ENCODE peak calls at places on chromosomes 6 and 20, in ten cellular contexts. K is ELR, P is NCI-H1092 treated with DMSO at 0.1 percent for 48 hours, W is mesenchymal stem cell, Z is ACHN, J is EL, Y is DMS153, T is foreskin fibroblast, V is ureter, U is NCI-H226. S is an unnamed sample.

GRCh38 chr6:20403766-20404640 is 2.3 kb downstream of the E2F3 start:
- DNase-seq in K (peak), P (peak), W (peak), Z (peak), J (peak), Y (peak), T (peak), V (peak), U (peak), S (no peak)

GRCh38 chr6:90548001-90548400 is 38.9 kb downstream of the MAP3K7 start:
- DNase-seq in K (no peak), P (no peak), W (no peak), Z (no peak), J (no peak), Y (no peak), T (no peak), V (no peak), U (no peak), S (no peak)

GRCh38 chr6:116444092-116444491 is 17.1 kb upstream of the CALHM6 start:
- DNase-seq in K (peak), P (no peak), W (peak), Z (peak), J (peak), Y (no peak), T (no peak), V (no peak), U (peak), S (no peak)

GRCh38 chr6:51292659-51293058 is 474.0 kb downstream of the TFAP2B start:
- DNase-seq in K (peak), P (no peak), W (no peak), Z (peak), J (peak), Y (no peak), T (no peak), V (no peak), U (no peak), S (no peak)

GRCh38 chr20:24702501-24703283 is 233.3 kb downstream of the SYNDIG1 start:
- DNase-seq in K (no peak), P (no peak), W (no peak), Z (no peak), J (no peak), Y (no peak), T (no peak), V (peak), U (no peak), S (no peak)

GRCh38 chr6:149888659-149889058 is 9.3 kb downstream of the RAET1E start:
- DNase-seq in K (peak), P (no peak), W (peak), Z (no peak), J (peak), Y (no peak), T (peak), V (no peak), U (peak), S (no peak)

GRCh38 chr20:47929368-47930115 is 144.3 kb upstream of the SULF2 start:
- DNase-seq in K (peak), P (no peak), W (peak), Z (peak), J (peak), Y (no peak), T (peak), V (no peak), U (no peak), S (no peak)

GRCh38 chr20:50305636-50306477 is 115.2 kb downstream of the CEBPB start:
- DNase-seq in K (peak), P (no peak), W (peak), Z (no peak), J (peak), Y (peak), T (peak), V (no peak), U (no peak), S (no peak)

GRCh38 chr20:58985656-58986055 is 4.6 kb downstream of the NELFCD start:
- DNase-seq in K (no peak), P (no peak), W (no peak), Z (no peak), J (no peak), Y (no peak), T (no peak), V (no peak), U (no peak), S (no peak)

GRCh38 chr6:74735304-74735703 is 470.5 kb downstream of the COL12A1 start:
- DNase-seq in K (peak), P (no peak), W (peak), Z (no peak), J (peak), Y (no peak), T (peak), V (no peak), U (peak), S (no peak)

GRCh38 chr20:53839423-53840176 is 230.8 kb downstream of the BCAS1 start:
- DNase-seq in K (no peak), P (no peak), W (no peak), Z (no peak), J (no peak), Y (no peak), T (no peak), V (no peak), U (no peak), S (no peak)

GRCh38 chr6:122286512-122286911 is 112.9 kb upstream of the HSF2 start:
- DNase-seq in K (no peak), P (no peak), W (no peak), Z (no peak), J (no peak), Y (no peak), T (no peak), V (no peak), U (peak), S (no peak)

GRCh38 chr20:44035924-44036323 is 121.3 kb downstream of the TOX2 start:
- DNase-seq in K (no peak), P (no peak), W (no peak), Z (no peak), J (no peak), Y (no peak), T (no peak), V (peak), U (no peak), S (no peak)

GRCh38 chr20:2133318-2134183 is 31.9 kb downstream of the STK35 start:
- DNase-seq in K (peak), P (no peak), W (peak), Z (peak), J (peak), Y (no peak), T (peak), V (no peak), U (no peak), S (no peak)

GRCh38 chr20:61719691-61720347 is 345.9 kb downstream of the TAF4 start:
- DNase-seq in K (no peak), P (no peak), W (no peak), Z (no peak), J (no peak), Y (no peak), T (no peak), V (no peak), U (no peak), S (no peak)

GRCh38 chr6:46652232-46652602 is 401 bp downstream of the CYP39A1 start:
- DNase-seq in K (no peak), P (no peak), W (no peak), Z (no peak), J (no peak), Y (no peak), T (no peak), V (no peak), U (no peak), S (no peak)

GRCh38 chr6:110953633-110954303 is 4.7 kb upstream of the GTF3C6 start:
- DNase-seq in K (no peak), P (no peak), W (no peak), Z (no peak), J (no peak), Y (no peak), T (no peak), V (no peak), U (no peak), S (no peak)

GRCh38 chr6:74549746-74550145 is 656.1 kb downstream of the COL12A1 start:
- DNase-seq in K (peak), P (no peak), W (no peak), Z (no peak), J (no peak), Y (no peak), T (no peak), V (no peak), U (no peak), S (no peak)

GRCh38 chr6:149306967-149307366 is 10.5 kb upstream of the TAB2 start:
- DNase-seq in K (peak), P (no peak), W (peak), Z (peak), J (peak), Y (no peak), T (peak), V (no peak), U (peak), S (no peak)

GRCh38 chr6:31897612-31898199 is at the start of gene EHMT2:
- DNase-seq in K (peak), P (peak), W (peak), Z (peak), J (peak), Y (peak), T (peak), V (peak), U (peak), S (peak)

GRCh38 chr20:2871111-2871465 is 2.2 kb upstream of the PTPRA start:
- DNase-seq in K (peak), P (no peak), W (peak), Z (no peak), J (peak), Y (no peak), T (no peak), V (no peak), U (no peak), S (no peak)

GRCh38 chr6:7184502-7184901 is 76.7 kb downstream of the RREB1 start:
- DNase-seq in K (peak), P (no peak), W (no peak), Z (no peak), J (peak), Y (no peak), T (no peak), V (no peak), U (no peak), S (no peak)

GRCh38 chr6:14876778-14877613 is 368.9 kb upstream of the JARID2 start:
- DNase-seq in K (peak), P (no peak), W (peak), Z (no peak), J (peak), Y (peak), T (peak), V (no peak), U (peak), S (no peak)

GRCh38 chr20:38452880-38453624 is 17.9 kb upstream of the SNHG17 start:
- DNase-seq in K (peak), P (no peak), W (peak), Z (no peak), J (peak), Y (no peak), T (peak), V (no peak), U (no peak), S (no peak)

GRCh38 chr6:29806387-29806786 is 21.2 kb upstream of the HLA-G start:
- DNase-seq in K (no peak), P (no peak), W (no peak), Z (no peak), J (no peak), Y (no peak), T (no peak), V (no peak), U (no peak), S (no peak)

GRCh38 chr6:112701201-112701600 is 354.1 kb downstream of the RFPL4B start:
- DNase-seq in K (peak), P (no peak), W (peak), Z (no peak), J (peak), Y (no peak), T (peak), V (no peak), U (peak), S (peak)

GRCh38 chr20:37534401-37535157 is 6.9 kb upstream of the BLCAP start:
- DNase-seq in K (peak), P (peak), W (peak), Z (peak), J (peak), Y (peak), T (peak), V (no peak), U (peak), S (peak)

GRCh38 chr6:133432021-133432989 is 191.1 kb downstream of the EYA4 start:
- DNase-seq in K (no peak), P (peak), W (no peak), Z (no peak), J (no peak), Y (peak), T (no peak), V (no peak), U (no peak), S (no peak)